ENCODE peak calls at places on chromosomes 1 and 21, in six cellular contexts. Q, E, T, Z, X and F are unnamed samples.

GRCh38 chr1:226814751-226815496 is 55.5 kb upstream of the PSEN2 start:
- DNase-seq in X (no peak), Q (no peak), T (peak), E (peak), Z (peak), F (peak)

GRCh38 chr1:67545364-67545763 is 115.2 kb upstream of the SERBP1 start:
- DNase-seq in T (no peak), Z (no peak), X (no peak), Q (no peak), E (no peak), F (no peak)

GRCh38 chr1:156627313-156627880 is 8.2 kb downstream of the HAPLN2 start:
- DNase-seq in Z (no peak), T (no peak), Q (peak), X (peak), E (no peak), F (no peak)

GRCh38 chr1:25642710-25643109 is 26.1 kb downstream of the MAN1C1 start:
- DNase-seq in Z (no peak), X (peak), T (no peak), Q (no peak), E (peak), F (peak)

GRCh38 chr1:112956503-112957132 is 622 bp upstream of the SLC16A1 start:
- DNase-seq in Q (peak), T (no peak), X (peak), Z (no peak), E (no peak), F (no peak)

GRCh38 chr1:153607381-153607780 is 5.6 kb downstream of the S100A16 start:
- DNase-seq in E (no peak), T (no peak), Z (no peak), X (no peak), Q (no peak), F (no peak)

GRCh38 chr1:15965228-15965767 is 10.6 kb downstream of the ZBTB17 start:
- DNase-seq in X (peak), T (no peak), Q (no peak), Z (no peak), E (no peak), F (no peak)

GRCh38 chr1:91402023-91402422 is 2.6 kb downstream of the HFM1 start:
- DNase-seq in E (no peak), Q (no peak), X (no peak), Z (peak), T (no peak), F (no peak)

GRCh38 chr21:35603471-35603870 is 456.9 kb downstream of the SETD4 start:
- DNase-seq in Z (no peak), X (no peak), T (no peak), Q (peak), E (no peak), F (no peak)

GRCh38 chr1:41482906-41483895 is 1.3 kb downstream of the EDN2 start:
- DNase-seq in X (no peak), E (no peak), Q (no peak), T (peak), Z (no peak), F (no peak)

GRCh38 chr1:10033359-10033845 is 644 bp downstream of the UBE4B start:
- DNase-seq in Z (no peak), X (peak), E (no peak), T (no peak), Q (peak), F (no peak)

GRCh38 chr1:15727866-15728534 is 8.1 kb upstream of the SLC25A34 start:
- DNase-seq in Q (no peak), T (no peak), X (no peak), Z (no peak), E (no peak), F (no peak)

GRCh38 chr21:21200103-21200938 is 202.1 kb downstream of the NCAM2 start:
- DNase-seq in T (no peak), Z (no peak), Q (peak), E (peak), X (peak), F (peak)

GRCh38 chr1:212614398-212615091 is 6.0 kb downstream of the ATF3 start:
- DNase-seq in X (no peak), T (no peak), Q (no peak), Z (no peak), E (no peak), F (no peak)

GRCh38 chr1:54854376-54855020 is 32.5 kb downstream of the DHCR24 start:
- DNase-seq in T (no peak), E (no peak), Z (no peak), X (no peak), Q (no peak), F (no peak)

GRCh38 chr1:94542088-94542671 is 621 bp upstream of the F3 start:
- DNase-seq in Q (peak), Z (no peak), X (no peak), T (peak), E (no peak), F (no peak)